ENCODE peak calls at places on chromosomes 12 and 14, in eight cellular contexts. O is Caki2; Q is T follicular helper cell; J is stimulated activated CD8-positive, alpha-beta memory T cell treated with anti-CD3 and anti-CD28 coated beads, Interleukin-12 subunit alpha, Interleukin-12 subunit beta, amount 100 ng/mL, for 4 hours; I is AG10803; C is dermis microvascular lymphatic vessel endothelial cell; M is hypothalamus; L is neural crest cell. T is an unnamed sample.

GRCh38 chr12:38502016-38502415 is 185.4 kb downstream of the ALG10B start:
- DNase-seq in O (peak), Q (no peak), J (no peak), I (no peak), L (no peak), M (no peak), C (no peak), T (no peak)

GRCh38 chr12:53292441-53292840 is 2.9 kb upstream of the PFDN5 start:
- DNase-seq in C (no peak), I (no peak), M (no peak), J (no peak), O (no peak), Q (no peak), L (no peak), T (no peak)

GRCh38 chr14:95323917-95324316 is 4.2 kb upstream of the CLMN start:
- DNase-seq in Q (no peak), L (no peak), C (no peak), J (no peak), O (no peak), I (no peak), M (no peak), T (no peak)

GRCh38 chr12:118025168-118025567 is 8.7 kb downstream of the RFC5 start:
- DNase-seq in J (no peak), L (no peak), M (no peak), O (no peak), I (no peak), C (no peak), Q (no peak), T (no peak)

GRCh38 chr14:102907980-102908730 is 14.3 kb upstream of the AMN start:
- DNase-seq in C (no peak), L (no peak), O (no peak), J (no peak), M (no peak), I (no peak), Q (no peak), T (no peak)

GRCh38 chr12:92289611-92290010 is 144.0 kb upstream of the BTG1 start:
- DNase-seq in Q (no peak), I (no peak), C (no peak), O (no peak), M (no peak), L (no peak), J (no peak), T (no peak)

GRCh38 chr12:94080684-94081009 is 67.7 kb upstream of the PLXNC1 start:
- DNase-seq in C (no peak), I (no peak), Q (no peak), M (no peak), L (no peak), J (no peak), O (no peak), T (no peak)

GRCh38 chr12:57993834-57994233 is 52.5 kb downstream of the ATP23 start:
- DNase-seq in M (no peak), C (no peak), L (no peak), J (no peak), O (no peak), I (no peak), Q (no peak), T (no peak)

GRCh38 chr12:11965258-11965910 is 105.4 kb upstream of the BCL2L14 start:
- DNase-seq in M (no peak), J (no peak), O (no peak), L (no peak), I (no peak), Q (no peak), C (no peak), T (no peak)

GRCh38 chr12:53989227-53990113 is 4.5 kb downstream of the HOXC10 start:
- DNase-seq in O (no peak), L (no peak), I (peak), Q (no peak), C (no peak), J (no peak), M (no peak), T (peak)

T was measured in SK-N-MC.